ENCODE peak calls at places on chromosome 17, in eight cellular contexts. P is uterus, X is kidney, J is PC-9, Q is A673, Z is lung, V is thoracic aorta, R is gastrocnemius medialis. N is an unnamed sample.

GRCh38 chr17:63555475-63556156 is 5.3 kb downstream of the DCAF7 start:
- DNase-seq in P (no peak), X (no peak), J (no peak), Q (no peak), Z (no peak), V (no peak), R (no peak), N (no peak)

GRCh38 chr17:9239260-9239820 is 218.0 kb downstream of the NTN1 start:
- DNase-seq in P (no peak), X (peak), J (no peak), Q (no peak), Z (no peak), V (no peak), R (peak), N (no peak)

GRCh38 chr17:45895969-45896793 is 1.8 kb downstream of the MAPT start:
- DNase-seq in P (no peak), X (no peak), J (no peak), Q (no peak), Z (no peak), V (no peak), R (peak), N (no peak)

GRCh38 chr17:19330271-19330670 is 32.3 kb downstream of the B9D1 start:
- DNase-seq in P (peak), X (no peak), J (no peak), Q (no peak), Z (no peak), V (no peak), R (no peak), N (no peak)

GRCh38 chr17:45902892-45903346 is 8.6 kb downstream of the MAPT start:
- DNase-seq in P (no peak), X (no peak), J (no peak), Q (no peak), Z (no peak), V (no peak), R (peak), N (no peak)

GRCh38 chr17:81040791-81041337 is 5.9 kb downstream of the BAIAP2 start:
- DNase-seq in P (no peak), X (no peak), J (no peak), Q (peak), Z (no peak), V (no peak), R (no peak), N (no peak)

GRCh38 chr17:70819183-70819582 is 649.9 kb downstream of the KCNJ2 start:
- DNase-seq in P (no peak), X (no peak), J (no peak), Q (no peak), Z (no peak), V (no peak), R (no peak), N (no peak)

GRCh38 chr17:61405047-61405685 is 5.5 kb downstream of the TBX2 start:
- DNase-seq in P (peak), X (peak), J (no peak), Q (no peak), Z (no peak), V (no peak), R (no peak), N (no peak)

GRCh38 chr17:66675991-66676371 is 158.9 kb upstream of the CACNG5 start:
- DNase-seq in P (peak), X (no peak), J (no peak), Q (no peak), Z (peak), V (no peak), R (peak), N (peak)

GRCh38 chr17:72717676-72718075 is 374.8 kb downstream of the SLC39A11 start:
- DNase-seq in P (no peak), X (no peak), J (peak), Q (no peak), Z (no peak), V (no peak), R (no peak), N (no peak)

GRCh38 chr17:82647593-82648164 is 565 bp downstream of the WDR45B start:
- DNase-seq in P (peak), X (peak), J (peak), Q (peak), Z (peak), V (no peak), R (no peak), N (no peak)

GRCh38 chr17:2011421-2012371 is 13.4 kb downstream of the RTN4RL1 start:
- DNase-seq in P (no peak), X (peak), J (peak), Q (peak), Z (peak), V (no peak), R (no peak), N (no peak)

GRCh38 chr17:69143683-69144231 is 2.1 kb upstream of the ABCA6 start:
- DNase-seq in P (no peak), X (no peak), J (no peak), Q (no peak), Z (no peak), V (no peak), R (no peak), N (no peak)
- H3K27ac ChIP-seq in P (peak), X (no peak), J (no peak), Q (no peak), Z (no peak), V (no peak), R (peak), N (no peak)

GRCh38 chr17:43952724-43953666 is 745 bp downstream of the PYY start:
- DNase-seq in P (no peak), X (peak), J (no peak), Q (no peak), Z (no peak), V (no peak), R (no peak), N (no peak)

GRCh38 chr17:43952351-43952723 is 1.4 kb downstream of the PYY start:
- DNase-seq in P (no peak), X (peak), J (no peak), Q (no peak), Z (no peak), V (no peak), R (no peak), N (no peak)

GRCh38 chr17:43953746-43954145 is at the start of gene PYY:
- DNase-seq in P (no peak), X (peak), J (no peak), Q (no peak), Z (no peak), V (no peak), R (no peak), N (no peak)

GRCh38 chr17:43958953-43959352 is 5.2 kb upstream of the PYY start:
- DNase-seq in P (no peak), X (no peak), J (no peak), Q (no peak), Z (no peak), V (no peak), R (no peak), N (no peak)

GRCh38 chr17:43956222-43956621 is 2.5 kb upstream of the PYY start:
- DNase-seq in P (no peak), X (peak), J (no peak), Q (no peak), Z (no peak), V (no peak), R (no peak), N (no peak)
- TF ChIP-seq CTCF in P (no peak), X (no peak), J (no peak), Q (no peak), Z (no peak), V (no peak), R (no peak), N (no peak)

GRCh38 chr17:8056232-8056975 is 17.5 kb downstream of the ALOX15B start:
- DNase-seq in P (no peak), X (peak), J (peak), Q (no peak), Z (peak), V (no peak), R (peak), N (no peak)
- H3K4me3 ChIP-seq in P (no peak), X (no peak), J (no peak), Q (no peak), Z (no peak), V (no peak), R (no peak), N (no peak)

DNA sequence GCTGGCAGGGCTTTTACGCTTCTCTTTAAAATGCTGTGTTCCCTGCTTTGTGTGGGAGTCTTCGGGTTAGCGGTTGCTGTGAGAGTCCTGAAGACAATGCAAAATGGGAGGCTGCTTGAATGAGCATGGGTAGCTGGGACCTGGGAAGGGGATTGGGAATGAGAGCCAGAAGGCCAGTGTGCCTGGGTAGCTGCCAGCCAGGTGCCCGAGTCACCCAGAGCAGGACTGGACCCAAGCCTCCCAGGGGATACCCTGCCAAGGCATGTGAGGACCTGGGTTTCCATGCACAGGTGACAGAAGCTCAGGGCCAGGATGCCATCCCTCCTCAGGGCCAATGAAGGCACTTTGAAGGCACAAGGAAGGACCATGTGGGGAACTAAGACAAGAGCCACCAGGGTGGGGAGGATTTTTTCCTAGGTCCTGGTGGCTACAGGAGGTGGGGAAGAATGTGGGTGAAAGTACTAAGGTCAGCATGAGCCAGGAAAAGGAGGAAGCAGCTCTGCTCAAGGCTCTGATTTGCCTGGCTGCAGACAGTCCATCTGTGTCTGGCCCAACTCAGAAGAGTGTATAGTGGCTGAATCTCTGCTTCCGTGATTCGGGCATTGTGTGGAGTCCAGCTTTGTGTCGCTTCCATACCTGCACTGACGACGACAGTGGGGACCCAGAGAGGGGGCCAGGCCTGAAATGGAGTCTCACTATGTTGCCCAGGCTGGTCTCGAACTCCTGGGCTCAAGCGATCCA is 20.5 kb downstream of the TMEM94 start:
- DNase-seq in P (no peak), X (peak), J (no peak), Q (no peak), Z (no peak), V (no peak), R (no peak), N (no peak)
- H3K27ac ChIP-seq in P (peak), X (peak), J (no peak), Q (no peak), Z (no peak), V (peak), R (peak), N (peak)

GRCh38 chr17:21029032-21029431 is 13.8 kb downstream of the USP22 start:
- DNase-seq in P (no peak), X (no peak), J (no peak), Q (no peak), Z (no peak), V (no peak), R (peak), N (no peak)
- TF ChIP-seq CTCF in P (no peak), X (no peak), J (no peak), Q (no peak), Z (no peak), V (no peak), R (no peak), N (no peak)

DNA sequence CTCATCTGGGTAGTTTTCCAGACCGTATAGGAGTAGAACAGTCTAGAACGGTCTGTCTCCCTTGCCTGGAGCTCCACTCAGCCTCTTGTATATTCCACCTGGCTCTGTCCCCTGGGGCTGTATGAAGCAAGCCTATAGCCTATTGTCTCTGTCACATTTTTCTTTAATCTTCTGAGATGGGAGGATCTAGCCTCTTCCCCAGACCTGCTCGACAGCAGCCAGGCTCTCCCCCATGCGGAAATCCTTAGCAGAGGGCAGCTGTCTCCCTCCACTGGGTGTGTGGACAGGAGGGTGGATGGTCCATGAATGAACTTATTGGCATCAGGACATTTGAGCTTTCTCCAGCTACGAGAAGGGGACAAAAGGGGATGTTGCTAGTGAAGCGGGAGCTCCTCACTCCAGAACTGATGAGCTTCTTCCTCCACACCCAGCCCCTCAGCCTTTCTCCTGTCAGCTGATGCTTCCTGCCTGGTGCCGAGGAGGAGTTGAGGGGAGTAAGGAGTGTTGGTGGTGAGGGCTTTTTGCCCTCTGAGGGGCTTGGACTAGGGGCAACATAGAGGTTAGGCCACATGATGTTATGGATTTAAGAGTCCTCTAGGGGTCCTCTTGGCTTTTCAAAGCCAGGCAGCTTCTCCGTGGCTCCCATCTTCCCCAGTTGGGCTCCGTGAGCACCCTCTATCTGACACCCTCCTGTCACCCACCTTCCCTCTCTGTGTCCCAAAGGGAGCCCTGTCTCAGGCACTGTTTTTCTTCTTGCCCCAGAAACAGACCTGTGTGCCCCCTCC is 28.0 kb downstream of the ARHGAP23 start:
- DNase-seq in P (no peak), X (no peak), J (no peak), Q (no peak), Z (no peak), V (no peak), R (no peak), N (no peak)
- H3K4me3 ChIP-seq in P (no peak), X (no peak), J (no peak), Q (no peak), Z (no peak), V (no peak), R (no peak), N (no peak)

GRCh38 chr17:31739300-31739699 is 119.7 kb downstream of the COPRS start:
- DNase-seq in P (no peak), X (no peak), J (no peak), Q (no peak), Z (no peak), V (no peak), R (no peak), N (no peak)

GRCh38 chr17:31740611-31741082 is 118.4 kb downstream of the COPRS start:
- DNase-seq in P (no peak), X (no peak), J (no peak), Q (no peak), Z (no peak), V (no peak), R (no peak), N (no peak)

GRCh38 chr17:31738067-31738466 is 121.0 kb downstream of the COPRS start:
- DNase-seq in P (no peak), X (no peak), J (no peak), Q (no peak), Z (no peak), V (no peak), R (no peak), N (no peak)

GRCh38 chr17:31738488-31738887 is 120.6 kb downstream of the COPRS start:
- DNase-seq in P (no peak), X (no peak), J (no peak), Q (no peak), Z (no peak), V (no peak), R (no peak), N (no peak)

DNA sequence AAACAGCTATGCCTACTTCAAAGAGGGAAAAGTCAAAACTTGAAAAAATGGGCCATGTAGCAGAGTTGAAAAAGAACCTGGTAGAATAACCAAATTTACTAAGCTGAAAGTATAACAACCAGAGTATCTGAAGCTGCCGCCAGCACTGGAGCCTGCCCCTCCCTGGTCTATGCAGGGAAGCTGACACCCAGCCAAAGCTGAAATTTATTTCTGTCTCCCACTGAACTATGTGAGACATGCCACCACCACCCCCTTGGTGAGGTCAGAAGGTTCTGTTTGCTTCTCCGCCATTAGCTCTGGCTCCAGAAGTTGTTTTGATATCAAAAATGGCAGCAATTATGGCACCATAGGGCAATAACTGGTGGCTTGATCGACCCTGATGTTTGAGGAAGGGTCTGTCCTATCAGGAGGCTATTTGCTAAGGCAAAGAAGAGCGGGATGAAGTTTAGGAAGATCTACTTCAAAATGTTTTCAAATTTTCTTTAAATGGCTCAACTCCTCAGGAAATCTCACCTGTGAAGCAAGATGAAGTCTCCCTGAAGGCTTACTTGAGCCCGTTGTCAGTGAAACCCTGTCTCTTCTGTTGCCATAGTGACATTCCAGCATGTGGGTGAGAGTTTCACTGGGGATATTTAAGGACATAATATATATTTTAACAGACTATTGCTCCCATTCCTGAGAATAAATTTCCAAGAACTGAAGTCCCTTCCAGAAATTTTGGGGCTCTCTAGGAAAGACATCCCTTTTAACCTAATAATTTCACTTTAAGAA is 122.0 kb downstream of the COPRS start:
- DNase-seq in P (no peak), X (no peak), J (no peak), Q (no peak), Z (no peak), V (no peak), R (no peak), N (no peak)
- H3K27ac ChIP-seq in P (no peak), X (no peak), J (no peak), Q (no peak), Z (peak), V (peak), R (no peak), N (no peak)

N was measured in dorsolateral prefrontal cortex.